ENCODE peak calls at places on chromosomes 3 and 15, in four cellular contexts. T is aorta; J is naive thymus-derived CD4-positive, alpha-beta T cell; Q is PC-3. D is an unnamed sample. For H3K4me1, the result is how much of the 10 kb centered on the place peaks cover.

GRCh38 chr3:184230603-184231528 is 1.5 kb downstream of the VWA5B2 start:
- DNase-seq in Q (peak), J (no peak), T (no peak), D (no peak)

GRCh38 chr3:5425371-5425770 is 237.9 kb downstream of the EDEM1 start:
- DNase-seq in T (no peak), J (no peak), Q (no peak), D (no peak)

GRCh38 chr15:37134699-37135131 is 34.4 kb upstream of the MEIS2 start:
- DNase-seq in T (no peak), Q (peak), J (no peak), D (no peak)

GRCh38 chr3:134369861-134370596 is 4.2 kb downstream of the AMOTL2 start:
- DNase-seq in J (no peak), T (peak), Q (no peak), D (no peak)

GRCh38 chr15:88489321-88489720 is 21.8 kb downstream of the MRPS11 start:
- DNase-seq in J (no peak), T (no peak), Q (no peak), D (no peak)

GRCh38 chr15:98592136-98592535 is 56.2 kb upstream of the IGF1R start:
- DNase-seq in T (no peak), Q (no peak), J (no peak), D (no peak)

GRCh38 chr15:45640610-45641009 is 5.8 kb downstream of the SQOR start:
- DNase-seq in T (no peak), Q (peak), J (no peak), D (no peak)

GRCh38 chr15:77869021-77869895 is 208.3 kb downstream of the TBC1D2B start:
- DNase-seq in T (no peak), Q (peak), J (no peak), D (no peak)

GRCh38 chr3:32686713-32687112 is 1.7 kb downstream of the CNOT10 start:
- DNase-seq in T (no peak), Q (peak), J (no peak), D (no peak)

GRCh38 chr15:73258271-73259108 is 110.3 kb downstream of the HCN4 start:
- DNase-seq in Q (no peak), J (no peak), T (no peak), D (no peak)

GRCh38 chr3:182241196-182241776 is 529.6 kb downstream of the SOX2 start:
- DNase-seq in J (no peak), Q (no peak), T (no peak), D (no peak)

GRCh38 chr15:83105450-83105849 is 2.0 kb upstream of the TM6SF1 start:
- DNase-seq in J (no peak), Q (no peak), T (no peak), D (no peak)

GRCh38 chr15:70355275-70355795 is 257.6 kb upstream of the TLE3 start:
- DNase-seq in J (no peak), T (no peak), Q (no peak), D (no peak)

DNA sequence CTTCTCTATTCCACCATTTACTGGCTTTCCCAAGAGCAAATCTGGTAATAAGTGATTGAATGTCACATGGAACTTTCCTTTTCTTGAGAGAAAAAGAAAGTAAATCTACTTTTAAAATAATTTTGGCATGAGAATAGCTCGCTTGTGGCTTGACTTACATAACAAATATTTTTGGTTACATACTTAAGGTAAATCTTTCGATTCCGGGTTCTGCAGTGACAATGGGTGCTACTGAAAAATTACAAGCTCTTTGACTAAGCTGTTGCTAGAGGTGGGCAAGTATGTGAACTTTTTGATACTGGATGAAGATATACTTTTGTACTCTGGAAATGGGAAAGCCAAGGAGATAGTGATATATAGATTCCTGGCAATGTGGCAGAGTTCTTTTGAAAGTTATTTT is 51.9 kb upstream of the OTOL1 start:
- DNase-seq in Q (peak), T (no peak), J (no peak), D (no peak)
- H3K27ac ChIP-seq in Q (peak), T (no peak), J (no peak), D (no peak)

GRCh38 chr3:99875925-99876781 is 58.5 kb downstream of the CMSS1 start:
- DNase-seq in Q (no peak), J (peak), T (peak), D (peak)
- H3K4me3 ChIP-seq in Q (no peak), J (peak), T (peak), D (peak)

DNA sequence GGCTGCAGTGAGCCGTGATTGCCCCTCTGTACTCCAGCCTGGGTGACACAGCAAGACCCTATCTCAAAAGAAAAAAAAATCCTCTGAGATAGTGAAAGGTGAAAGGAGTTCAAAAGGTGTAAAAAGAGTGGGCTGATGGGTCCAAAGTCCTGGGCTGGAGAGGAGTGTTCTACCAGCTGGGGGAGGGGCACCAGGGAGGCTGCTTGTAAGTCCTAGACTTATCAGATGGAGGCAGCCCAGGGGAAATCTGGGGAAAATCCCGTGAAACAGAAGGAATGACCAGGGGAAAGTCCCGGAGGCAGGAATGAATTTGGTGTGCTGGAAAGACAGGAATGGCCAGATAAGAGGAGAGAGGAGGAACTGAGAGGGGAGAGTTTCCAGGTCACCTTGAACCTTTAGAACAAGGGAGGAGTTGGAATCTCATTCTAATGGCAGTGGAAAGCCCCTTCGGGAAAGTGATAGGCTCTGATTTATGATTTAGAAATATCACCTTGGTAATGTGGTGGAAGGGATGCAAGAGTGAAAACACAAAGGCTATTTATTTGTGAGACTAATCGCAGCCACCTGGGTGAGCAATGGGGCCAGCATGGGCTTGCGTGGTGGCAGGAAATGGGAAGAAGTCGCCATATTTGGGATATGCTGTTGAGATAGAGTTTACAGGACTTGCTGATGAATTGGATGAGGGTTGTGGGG is 23.4 kb upstream of the PPP4R2 start:
- DNase-seq in Q (no peak), J (no peak), T (no peak), D (no peak)
- H3K4me1 ChIP-seq in Q (under half), J (under half), T (under half), D (under half)

DNA sequence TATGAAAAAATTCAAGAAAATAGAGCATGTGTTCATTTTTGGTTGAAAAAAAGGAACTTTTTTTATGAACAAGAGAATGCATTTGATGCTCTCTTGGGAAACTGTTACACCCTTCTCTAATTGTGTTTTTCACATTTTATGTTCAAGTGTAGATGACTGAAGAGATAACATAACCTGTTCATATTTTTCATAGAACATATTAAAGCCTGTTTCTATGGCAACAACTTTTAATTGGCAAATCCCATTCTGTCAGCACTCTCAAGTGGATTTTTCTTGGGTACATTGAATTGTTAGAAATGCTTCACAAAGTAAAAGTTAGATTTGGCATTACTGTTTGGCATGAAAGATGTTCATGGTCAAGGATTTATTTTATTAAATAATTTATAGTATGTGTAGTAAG is 117.5 kb downstream of the MBNL1 start:
- DNase-seq in T (no peak), J (no peak), Q (no peak), D (no peak)
- H3K27ac ChIP-seq in T (no peak), J (peak), Q (no peak), D (no peak)

DNA sequence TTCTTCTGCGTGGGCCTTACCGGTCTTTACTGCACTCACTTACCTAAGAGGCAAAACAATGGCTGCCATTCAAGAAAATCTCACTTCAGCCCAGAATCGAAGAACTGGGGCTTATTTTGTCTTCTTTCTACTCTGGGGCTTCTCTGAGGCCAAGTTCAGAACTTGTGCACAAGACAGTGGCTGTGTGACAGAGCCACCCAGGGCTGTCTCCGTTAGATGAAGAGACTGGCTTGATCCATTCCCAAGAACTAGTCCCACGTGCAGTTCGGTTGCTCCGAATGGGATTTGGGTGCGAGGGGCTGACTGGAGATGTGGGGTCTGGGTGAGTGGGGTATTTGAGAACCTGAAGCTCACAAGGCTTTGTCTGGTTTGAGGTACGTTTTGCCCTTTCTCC is 795 bp upstream of the TCF12 start:
- DNase-seq in Q (no peak), J (peak), T (no peak), D (no peak)
- H3K4me3 ChIP-seq in Q (peak), J (peak), T (peak), D (peak)

GRCh38 chr3:122394173-122394572 is 10.2 kb downstream of the FAM162A start:
- DNase-seq in T (no peak), J (no peak), Q (no peak), D (no peak)

GRCh38 chr3:122395582-122395981 is 11.6 kb downstream of the FAM162A start:
- DNase-seq in J (no peak), Q (no peak), T (no peak), D (no peak)

GRCh38 chr3:122391674-122392446 is 7.9 kb downstream of the FAM162A start:
- DNase-seq in T (no peak), J (no peak), Q (no peak), D (no peak)

GRCh38 chr3:122390665-122391064 is 6.7 kb downstream of the FAM162A start:
- DNase-seq in T (no peak), J (no peak), Q (no peak), D (no peak)

GRCh38 chr3:122392868-122393844 is 9.2 kb downstream of the FAM162A start:
- DNase-seq in J (peak), Q (peak), T (no peak), D (peak)
- H3K4me1 ChIP-seq in J (under half), Q (under half), T (under half), D (under half)

GRCh38 chr3:69669070-69669469 is 70.2 kb upstream of the MITF start:
- DNase-seq in Q (peak), T (no peak), J (no peak), D (no peak)

GRCh38 chr3:69660631-69661030 is 78.6 kb upstream of the MITF start:
- DNase-seq in J (no peak), Q (no peak), T (no peak), D (no peak)

GRCh38 chr3:69659180-69659915 is 79.9 kb upstream of the MITF start:
- DNase-seq in Q (no peak), J (no peak), T (no peak), D (no peak)

GRCh38 chr3:69665026-69665739 is 74.1 kb upstream of the MITF start:
- DNase-seq in J (no peak), Q (peak), T (no peak), D (no peak)
- H3K27ac ChIP-seq in J (no peak), Q (no peak), T (no peak), D (no peak)